ENCODE peak calls at places on chromosomes 3 and 15, in nine cellular contexts. W is smooth muscle cell of the brain vasculature; M is OCI-LY7; Q is nucleus accumbens; S is heart left ventricle; B is activated CD4-positive, alpha-beta T cell treated with anti-CD3 and anti-CD28 coated beads for 48 hours; O is astrocyte of the cerebellum; C is stimulated activated naive CD8-positive, alpha-beta T cell treated with anti-CD3 and anti-CD28 coated beads, Interleukin-15, Interleukin-2, amounts not matched to agents 100 U/mL and 50 U/mL, for 24 hours; I is foreskin fibroblast. K is an unnamed sample.

GRCh38 chr15:92883643-92884458 is 16.3 kb upstream of the CHD2 start:
- DNase-seq in W (no peak), M (peak; percentile 58), Q (no peak), S (no peak), B (no peak), O (no peak), C (no peak), I (no peak), K (peak; percentile 47)

GRCh38 chr3:101466465-101467309 is 46.3 kb downstream of the SENP7 start:
- DNase-seq in W (no peak), M (no peak), Q (no peak), S (no peak), B (peak; percentile 25), O (no peak), C (no peak), I (no peak), K (no peak)

GRCh38 chr3:197795200-197795599 is 4.1 kb downstream of the LRCH3 start:
- DNase-seq in W (no peak), M (no peak), Q (no peak), S (no peak), B (no peak), O (no peak), C (no peak), I (peak; percentile 94), K (no peak)

GRCh38 chr15:70187331-70187730 is 89.6 kb upstream of the TLE3 start:
- DNase-seq in W (no peak), M (no peak), Q (no peak), S (no peak), B (no peak), O (no peak), C (no peak), I (no peak), K (no peak)

GRCh38 chr3:49879721-49880120 is 10.0 kb upstream of the CAMKV start:
- DNase-seq in W (no peak), M (no peak), Q (no peak), S (no peak), B (no peak), O (no peak), C (no peak), I (no peak), K (no peak)

GRCh38 chr3:105040026-105040622 is 326.6 kb upstream of the ALCAM start:
- DNase-seq in W (no peak), M (no peak), Q (no peak), S (no peak), B (no peak), O (peak; percentile 4), C (no peak), I (no peak), K (no peak)

GRCh38 chr3:43394071-43394501 is 107.7 kb downstream of the SNRK start:
- DNase-seq in W (peak; percentile 63), M (no peak), Q (no peak), S (peak; percentile 89), B (no peak), O (no peak), C (no peak), I (peak; percentile 19), K (no peak)

GRCh38 chr3:13012228-13012691 is 61.0 kb downstream of the IQSEC1 start:
- DNase-seq in W (no peak), M (peak; percentile 77), Q (no peak), S (peak; percentile 88), B (peak; percentile 74), O (no peak), C (peak; percentile 75), I (peak; percentile 21), K (peak; percentile 25)

GRCh38 chr3:52769786-52770445 is 824 bp downstream of the NEK4 start:
- DNase-seq in W (no peak), M (peak; percentile 7), Q (no peak), S (no peak), B (no peak), O (no peak), C (no peak), I (no peak), K (no peak)

GRCh38 chr3:107068980-107069379 is 308.3 kb upstream of the CCDC54 start:
- DNase-seq in W (peak; percentile 72), M (no peak), Q (no peak), S (no peak), B (no peak), O (peak; percentile 70), C (no peak), I (peak; percentile 72), K (no peak)

GRCh38 chr15:94844533-94845390 is 613.4 kb downstream of the MCTP2 start:
- DNase-seq in W (no peak), M (no peak), Q (peak; percentile 8), S (peak; percentile 71), B (no peak), O (peak; percentile 12), C (peak; percentile 6), I (no peak), K (no peak)

GRCh38 chr3:120017692-120018091 is 76.6 kb downstream of the GSK3B start:
- DNase-seq in W (no peak), M (no peak), Q (no peak), S (no peak), B (no peak), O (no peak), C (no peak), I (no peak), K (no peak)

GRCh38 chr15:30922469-30923311 is 19.0 kb downstream of the FAN1 start:
- DNase-seq in W (peak; percentile 18), M (no peak), Q (peak; percentile 85), S (peak; percentile 37), B (no peak), O (peak; percentile 91), C (no peak), I (peak; percentile 28), K (no peak)

GRCh38 chr3:11465744-11466611 is 177.7 kb downstream of the VGLL4 start:
- DNase-seq in W (no peak), M (no peak), Q (no peak), S (peak; percentile 45), B (no peak), O (peak; percentile 67), C (no peak), I (peak; percentile 59), K (no peak)

GRCh38 chr3:15271785-15272381 is 60.5 kb downstream of the SH3BP5 start:
- DNase-seq in W (no peak), M (peak; percentile 50), Q (no peak), S (peak; percentile 60), B (peak; percentile 69), O (no peak), C (peak; percentile 75), I (no peak), K (peak; percentile 79)

GRCh38 chr15:38354321-38354929 is 99.5 kb upstream of the FAM98B start:
- DNase-seq in W (peak; percentile 72), M (peak; percentile 74), Q (peak; percentile 48), S (peak; percentile 61), B (peak; percentile 66), O (peak; percentile 59), C (peak; percentile 49), I (peak; percentile 50), K (peak; percentile 34)

GRCh38 chr3:172750368-172751187 is at the start of gene ECT2:
- DNase-seq in W (peak; percentile 100), M (peak; percentile 100), Q (peak; percentile 96), S (peak; percentile 100), B (peak; percentile 99), O (peak; percentile 100), C (peak; percentile 95), I (peak; percentile 100), K (peak; percentile 98)

GRCh38 chr3:33722186-33722585 is 4.1 kb upstream of the CLASP2 start:
- DNase-seq in W (no peak), M (no peak), Q (no peak), S (no peak), B (no peak), O (no peak), C (no peak), I (no peak), K (no peak)

GRCh38 chr15:33584797-33585196 is 274.0 kb downstream of the RYR3 start:
- DNase-seq in W (no peak), M (no peak), Q (no peak), S (no peak), B (no peak), O (peak; percentile 56), C (no peak), I (no peak), K (no peak)

GRCh38 chr15:88630141-88630721 is 8.6 kb upstream of the ISG20 start:
- DNase-seq in W (no peak), M (no peak), Q (no peak), S (no peak), B (no peak), O (no peak), C (no peak), I (no peak), K (no peak)

GRCh38 chr3:42846682-42847522 is 28.8 kb downstream of the CYP8B1 start:
- DNase-seq in W (no peak), M (peak; percentile 22), Q (no peak), S (peak; percentile 44), B (no peak), O (no peak), C (peak; percentile 24), I (no peak), K (no peak)

GRCh38 chr3:31544634-31545033 is 11.9 kb downstream of the STT3B start:
- DNase-seq in W (no peak), M (no peak), Q (no peak), S (peak; percentile 31), B (no peak), O (no peak), C (no peak), I (no peak), K (no peak)

GRCh38 chr15:93146196-93146595 is 57.2 kb upstream of the RGMA start:
- DNase-seq in W (no peak), M (no peak), Q (no peak), S (no peak), B (no peak), O (no peak), C (no peak), I (no peak), K (no peak)

GRCh38 chr15:67146214-67146613 is 80.8 kb downstream of the SMAD3 start:
- DNase-seq in W (no peak), M (no peak), Q (no peak), S (peak; percentile 71), B (no peak), O (peak; percentile 80), C (no peak), I (peak; percentile 49), K (no peak)

GRCh38 chr15:38696120-38696727 is 131.6 kb upstream of the RASGRP1 start:
- DNase-seq in W (no peak), M (no peak), Q (no peak), S (no peak), B (peak; percentile 79), O (peak; percentile 28), C (peak; percentile 70), I (peak; percentile 20), K (peak; percentile 47)

GRCh38 chr3:99315896-99316295 is 322.5 kb upstream of the COL8A1 start:
- DNase-seq in W (no peak), M (no peak), Q (no peak), S (no peak), B (no peak), O (no peak), C (no peak), I (no peak), K (no peak)

GRCh38 chr15:101795455-101795854 is 7.9 kb upstream of the OR4F6 start:
- DNase-seq in W (peak; percentile 1), M (no peak), Q (no peak), S (no peak), B (no peak), O (no peak), C (no peak), I (peak; percentile 56), K (no peak)

GRCh38 chr3:12336099-12336498 is 47.2 kb downstream of the PPARG start:
- DNase-seq in W (no peak), M (no peak), Q (no peak), S (no peak), B (no peak), O (no peak), C (no peak), I (no peak), K (no peak)

GRCh38 chr3:46628980-46629379 is 16.7 kb downstream of the FAM240A start:
- DNase-seq in W (no peak), M (no peak), Q (peak; percentile 45), S (peak; percentile 32), B (no peak), O (no peak), C (no peak), I (peak; percentile 56), K (no peak)

GRCh38 chr3:102182162-102182561 is 252.7 kb upstream of the ZPLD1 start:
- DNase-seq in W (no peak), M (no peak), Q (no peak), S (no peak), B (no peak), O (no peak), C (no peak), I (no peak), K (no peak)

GRCh38 chr15:62979252-62979651 is 63.3 kb upstream of the TPM1 start:
- DNase-seq in W (no peak), M (no peak), Q (no peak), S (no peak), B (no peak), O (no peak), C (no peak), I (no peak), K (no peak)